ENCODE peak calls at places on chromosome 6, in four cellular contexts. H, X, G and V are unnamed samples.

GRCh38 chr6:165184192-165184979 is 125.0 kb downstream of the C6orf118 start:
- DNase-seq in H (no peak), X (no peak), G (peak; percentile 72), V (no peak)

GRCh38 chr6:127342296-127342945 is 988 bp downstream of the ECHDC1 start:
- DNase-seq in H (no peak), X (peak; percentile 76), G (peak; percentile 63), V (peak; percentile 29)

GRCh38 chr6:27296106-27296783 is 15.8 kb downstream of the POM121L2 start:
- DNase-seq in H (peak; percentile 36), X (peak; percentile 91), G (peak; percentile 60), V (peak; percentile 55)

GRCh38 chr6:123715243-123715863 is 78.6 kb upstream of the TRDN start:
- DNase-seq in G (peak; percentile 49), X (peak; percentile 56), H (peak; percentile 7), V (peak; percentile 28)

GRCh38 chr6:75855047-75855446 is 106.0 kb downstream of the MYO6 start:
- DNase-seq in H (peak; percentile 48), X (peak; percentile 78), G (peak; percentile 79), V (peak; percentile 70)

GRCh38 chr6:24009319-24009718 is 116.7 kb upstream of the NRSN1 start:
- DNase-seq in H (no peak), X (peak; percentile 86), G (no peak), V (no peak)

GRCh38 chr6:33375143-33375649 is 16.4 kb upstream of the KIFC1 start:
- DNase-seq in X (no peak), H (no peak), G (peak; percentile 92), V (peak; percentile 70)

GRCh38 chr6:126812651-126813050 is 305.8 kb upstream of the RSPO3 start:
- DNase-seq in H (no peak), X (peak; percentile 16), G (peak; percentile 12), V (no peak)

GRCh38 chr6:52286798-52287432 is 2.4 kb upstream of the MCM3 start:
- DNase-seq in G (peak; percentile 82), X (peak; percentile 77), H (peak; percentile 63), V (peak; percentile 81)

GRCh38 chr6:25815194-25815593 is 16.7 kb downstream of the SLC17A1 start:
- DNase-seq in G (no peak), H (no peak), X (no peak), V (no peak)

GRCh38 chr6:148999501-148999900 is 252.7 kb downstream of the UST start:
- DNase-seq in X (no peak), G (peak; percentile 74), H (no peak), V (peak; percentile 44)

GRCh38 chr6:148999921-149000589 is 253.2 kb downstream of the UST start:
- DNase-seq in H (no peak), G (peak; percentile 91), X (no peak), V (peak; percentile 82)

GRCh38 chr6:148998704-148999103 is 251.9 kb downstream of the UST start:
- DNase-seq in X (no peak), G (peak; percentile 27), H (no peak), V (no peak)

GRCh38 chr6:148996815-148997214 is 250.0 kb downstream of the UST start:
- DNase-seq in H (no peak), G (no peak), X (no peak), V (no peak)

GRCh38 chr6:148997863-148998262 is 251.0 kb downstream of the UST start:
- DNase-seq in H (no peak), G (peak; percentile 79), X (no peak), V (no peak)
- TF ChIP-seq EZH2phosphoT487 in H (no peak), G (peak; percentile 46), X (no peak), V (no peak)

DNA sequence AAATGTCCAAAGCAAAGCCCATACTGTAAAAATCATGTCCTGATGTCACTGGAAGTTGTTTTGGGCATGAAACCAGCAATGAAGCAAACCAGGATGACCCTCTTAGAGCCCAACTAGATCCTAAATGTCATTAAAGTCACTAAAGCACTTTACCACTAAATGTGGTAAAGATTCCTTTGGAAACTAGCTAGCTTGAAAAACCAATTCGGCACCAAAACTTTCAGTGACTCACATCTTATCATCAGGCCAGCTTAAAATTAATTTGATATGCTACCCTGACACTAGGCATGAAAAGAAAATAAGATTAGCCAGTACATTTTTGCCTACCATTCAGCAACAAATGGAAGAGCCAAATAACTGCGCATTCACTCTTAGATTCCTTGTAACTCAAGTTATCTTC is 145.8 kb downstream of the PACRG start:
- DNase-seq in G (peak; percentile 3), X (no peak), H (no peak), V (no peak)
- H3K4me2 ChIP-seq in G (no peak overlapping the region), X (no peak overlapping the region), H (no peak overlapping the region), V (no peak overlapping the region)

GRCh38 chr6:11848852-11849731 is 70.5 kb upstream of the ADTRP start:
- DNase-seq in H (no peak), X (no peak), G (peak; percentile 33), V (no peak)
- TF ChIP-seq EZH2phosphoT487 in H (no peak), X (no peak), G (no peak), V (no peak)

DNA sequence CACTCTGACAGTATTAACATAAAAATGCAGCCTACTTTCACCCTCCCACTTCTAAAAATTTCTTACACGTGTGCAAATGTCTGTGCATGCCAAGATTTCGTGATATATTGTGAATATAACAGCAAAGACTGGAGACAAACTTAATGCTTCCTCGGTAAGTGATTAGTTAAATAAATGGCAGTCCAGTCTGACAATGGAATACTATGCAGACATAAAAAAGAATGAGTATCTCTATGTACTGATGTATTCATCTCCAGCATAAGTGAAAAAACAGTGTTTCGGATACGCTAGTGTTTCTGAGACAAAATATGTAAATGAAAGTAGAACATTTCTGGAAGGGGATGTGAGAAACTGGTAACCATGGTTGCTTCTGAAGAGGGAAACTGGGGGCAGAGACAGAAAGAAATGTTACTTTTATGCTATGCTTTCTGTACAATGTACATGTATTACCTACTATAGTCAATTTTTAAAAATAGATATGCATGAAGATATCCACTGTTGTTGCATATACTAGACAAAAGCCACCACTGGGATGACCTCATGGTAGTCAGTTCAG is 7.0 kb downstream of the SLC22A23 start:
- DNase-seq in G (no peak), X (no peak), H (no peak), V (no peak)
- H3K4me2 ChIP-seq in G (no peak overlapping the region), X (no peak overlapping the region), H (no peak overlapping the region), V (no peak overlapping the region)

GRCh38 chr6:38542031-38542430 is 97.7 kb downstream of the BTBD9 start:
- DNase-seq in G (peak; percentile 10), H (no peak), X (no peak), V (peak; percentile 34)

DNA sequence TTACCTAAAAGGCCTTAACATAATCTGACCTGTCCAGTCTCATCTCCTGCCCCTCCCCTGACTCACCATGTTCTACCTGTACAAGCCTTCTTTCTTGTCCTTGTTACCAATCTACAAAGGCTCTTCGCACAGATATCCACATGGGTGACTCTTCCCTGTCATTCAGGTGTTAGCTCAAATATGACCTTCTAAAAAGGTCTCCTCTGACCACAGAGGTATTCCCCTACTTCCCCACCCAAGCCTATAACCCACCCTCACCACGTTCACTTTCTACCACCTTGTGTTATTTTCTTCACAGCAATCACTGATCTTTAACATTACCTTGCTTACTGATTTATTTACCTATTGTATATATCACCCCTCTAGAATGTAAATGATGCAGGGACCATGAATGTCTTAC is 96.7 kb downstream of the BTBD9 start:
- DNase-seq in G (no peak), X (no peak), H (no peak), V (no peak)
- TF ChIP-seq EZH2phosphoT487 in G (no peak), X (no peak), H (no peak), V (no peak)

DNA sequence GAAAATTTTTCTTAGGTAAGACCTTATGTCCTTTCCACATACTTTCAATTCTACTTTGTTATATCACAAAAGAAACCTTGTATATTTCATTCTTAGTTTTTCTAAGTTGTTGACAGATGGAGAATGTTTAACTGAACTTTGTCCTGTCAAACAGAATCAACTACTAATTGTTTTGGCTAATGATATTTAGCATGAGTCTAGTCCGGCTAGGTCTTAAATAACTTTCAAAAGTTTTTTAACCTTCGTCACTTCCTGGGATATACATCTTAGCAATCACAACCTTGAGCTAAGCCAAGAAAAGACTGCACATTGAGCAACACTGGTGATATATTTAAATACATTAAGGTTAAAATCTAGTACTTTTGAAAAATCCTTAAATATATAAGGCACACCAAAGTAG is 62.9 kb upstream of the RUNX2 start:
- DNase-seq in G (peak; percentile 3), X (no peak), H (no peak), V (no peak)
- H3K4me2 ChIP-seq in G (no peak overlapping the region), X (no peak overlapping the region), H (no peak overlapping the region), V (no peak overlapping the region)